ENCODE peak calls at places on chromosomes 1 and 21, in ten cellular contexts. G is ovary, K is thoracic aorta, J is PC-3, T is hepatocyte, P is IMR-90, F is tibial artery, C is suprapubic skin, M is AG04450, Q is mammary epithelial cell. Z is an unnamed sample.

GRCh38 chr1:236015539-236015938 is 49.4 kb downstream of the NID1 start:
- DNase-seq in P (no peak), J (peak), G (no peak), C (no peak), K (no peak), T (no peak), Q (no peak), M (no peak), F (no peak), Z (no peak)

GRCh38 chr1:172775598-172776570 is 117.0 kb downstream of the FASLG start:
- DNase-seq in C (no peak), G (no peak), F (no peak), T (no peak), J (peak), M (no peak), Q (no peak), K (no peak), P (peak), Z (no peak)

GRCh38 chr1:118223426-118223825 is 38.4 kb upstream of the SPAG17 start:
- DNase-seq in P (no peak), K (no peak), J (peak), M (no peak), Q (no peak), G (no peak), T (peak), F (no peak), C (no peak), Z (no peak)

GRCh38 chr1:174322202-174322862 is 125.4 kb upstream of the GPR52 start:
- DNase-seq in C (no peak), P (no peak), T (no peak), M (no peak), F (no peak), K (no peak), G (no peak), Q (peak), J (no peak), Z (no peak)

GRCh38 chr1:77282866-77283539 is 1.2 kb downstream of the AK5 start:
- DNase-seq in F (no peak), T (peak), J (no peak), M (no peak), Q (no peak), C (peak), P (peak), G (peak), K (no peak), Z (no peak)

GRCh38 chr21:36482673-36483072 is 2.8 kb upstream of the CLDN14 start:
- DNase-seq in M (no peak), Q (no peak), F (no peak), K (no peak), P (no peak), J (no peak), C (no peak), T (no peak), G (no peak), Z (no peak)

GRCh38 chr1:209808059-209808494 is 2.1 kb upstream of the IRF6 start:
- DNase-seq in K (no peak), Q (peak), M (peak), C (no peak), F (no peak), G (no peak), T (peak), P (peak), J (peak), Z (peak)

GRCh38 chr1:232164078-232164963 is 465.6 kb downstream of the SIPA1L2 start:
- DNase-seq in G (no peak), T (no peak), K (no peak), M (no peak), C (no peak), J (peak), P (no peak), Q (no peak), F (no peak), Z (no peak)

GRCh38 chr1:28036431-28036830 is 52.0 kb downstream of the EYA3 start:
- DNase-seq in K (no peak), F (no peak), C (no peak), T (no peak), Q (no peak), G (no peak), P (no peak), J (peak), M (no peak), Z (no peak)

GRCh38 chr1:210728437-210729149 is 399.9 kb downstream of the HHAT start:
- DNase-seq in K (no peak), P (no peak), J (no peak), M (no peak), F (no peak), T (no peak), G (no peak), Q (no peak), C (no peak), Z (no peak)

GRCh38 chr1:240597153-240597745 is 14.7 kb downstream of the GREM2 start:
- DNase-seq in P (no peak), C (no peak), Q (no peak), J (no peak), G (no peak), T (peak), F (no peak), K (no peak), M (no peak), Z (no peak)

GRCh38 chr1:223748405-223748772 is 36.0 kb downstream of the CAPN2 start:
- DNase-seq in Q (no peak), P (peak), G (peak), T (peak), J (peak), M (no peak), C (no peak), K (no peak), F (no peak), Z (no peak)

GRCh38 chr1:15975358-15975804 is 520 bp downstream of the ZBTB17 start:
- DNase-seq in K (peak), Q (peak), F (no peak), M (no peak), C (no peak), G (no peak), P (peak), J (peak), T (peak), Z (no peak)

GRCh38 chr1:210598135-210598652 is 269.5 kb downstream of the HHAT start:
- DNase-seq in K (peak), T (peak), J (peak), F (peak), G (no peak), P (peak), M (peak), C (no peak), Q (peak), Z (peak)

GRCh38 chr1:84712288-84712874 is 22.1 kb upstream of the SSX2IP start:
- DNase-seq in M (peak), G (no peak), Q (no peak), T (no peak), K (no peak), J (peak), C (no peak), P (peak), F (no peak), Z (peak)

GRCh38 chr1:160161965-160162705 is 10.7 kb downstream of the ATP1A4 start:
- DNase-seq in F (no peak), P (peak), J (no peak), T (no peak), M (no peak), C (no peak), Q (no peak), K (no peak), G (no peak), Z (peak)

GRCh38 chr1:161782886-161783285 is 16.8 kb downstream of the ATF6 start:
- DNase-seq in T (no peak), G (no peak), P (no peak), J (no peak), M (no peak), C (no peak), F (no peak), K (no peak), Q (no peak), Z (no peak)

GRCh38 chr1:172533511-172534116 is 664 bp downstream of the SUCO start:
- DNase-seq in C (peak), M (no peak), G (peak), Q (peak), P (peak), T (peak), F (peak), J (peak), K (no peak), Z (no peak)

GRCh38 chr1:173478099-173478555 is 992 bp downstream of the PRDX6 start:
- DNase-seq in M (no peak), G (peak), C (peak), F (peak), K (peak), T (peak), P (peak), J (peak), Q (peak), Z (no peak)

GRCh38 chr21:33801424-33802405 is 113.9 kb downstream of the ATP5PO start:
- DNase-seq in Q (peak), M (peak), J (peak), T (peak), P (peak), F (no peak), G (no peak), K (no peak), C (no peak), Z (peak)

GRCh38 chr21:36429672-36430546 is 44.7 kb downstream of the CHAF1B start:
- DNase-seq in F (peak), C (peak), M (peak), J (peak), P (peak), Q (peak), T (peak), K (peak), G (peak), Z (peak)

GRCh38 chr1:194367121-194367520 is 1180.7 kb upstream of the B3GALT2 start:
- DNase-seq in P (no peak), J (peak), C (no peak), G (no peak), T (no peak), K (no peak), M (no peak), Q (no peak), F (no peak), Z (no peak)

GRCh38 chr1:17377325-17377953 is 5.4 kb downstream of the PADI6 start:
- DNase-seq in G (no peak), K (no peak), M (no peak), T (peak), C (no peak), J (peak), P (no peak), F (no peak), Q (peak), Z (no peak)

GRCh38 chr1:230011333-230012092 is 55.5 kb upstream of the GALNT2 start:
- DNase-seq in K (no peak), M (no peak), J (peak), P (no peak), G (no peak), T (no peak), F (no peak), C (no peak), Q (no peak), Z (no peak)

GRCh38 chr1:182453619-182454018 is 3.7 kb downstream of the RGSL1 start:
- DNase-seq in G (no peak), J (no peak), F (no peak), T (no peak), M (no peak), P (no peak), C (no peak), Q (no peak), K (no peak), Z (no peak)

GRCh38 chr1:162072770-162073169 is 3.3 kb downstream of the NOS1AP start:
- DNase-seq in P (no peak), G (no peak), J (no peak), Q (no peak), K (no peak), T (no peak), C (no peak), M (no peak), F (no peak), Z (no peak)

DNA sequence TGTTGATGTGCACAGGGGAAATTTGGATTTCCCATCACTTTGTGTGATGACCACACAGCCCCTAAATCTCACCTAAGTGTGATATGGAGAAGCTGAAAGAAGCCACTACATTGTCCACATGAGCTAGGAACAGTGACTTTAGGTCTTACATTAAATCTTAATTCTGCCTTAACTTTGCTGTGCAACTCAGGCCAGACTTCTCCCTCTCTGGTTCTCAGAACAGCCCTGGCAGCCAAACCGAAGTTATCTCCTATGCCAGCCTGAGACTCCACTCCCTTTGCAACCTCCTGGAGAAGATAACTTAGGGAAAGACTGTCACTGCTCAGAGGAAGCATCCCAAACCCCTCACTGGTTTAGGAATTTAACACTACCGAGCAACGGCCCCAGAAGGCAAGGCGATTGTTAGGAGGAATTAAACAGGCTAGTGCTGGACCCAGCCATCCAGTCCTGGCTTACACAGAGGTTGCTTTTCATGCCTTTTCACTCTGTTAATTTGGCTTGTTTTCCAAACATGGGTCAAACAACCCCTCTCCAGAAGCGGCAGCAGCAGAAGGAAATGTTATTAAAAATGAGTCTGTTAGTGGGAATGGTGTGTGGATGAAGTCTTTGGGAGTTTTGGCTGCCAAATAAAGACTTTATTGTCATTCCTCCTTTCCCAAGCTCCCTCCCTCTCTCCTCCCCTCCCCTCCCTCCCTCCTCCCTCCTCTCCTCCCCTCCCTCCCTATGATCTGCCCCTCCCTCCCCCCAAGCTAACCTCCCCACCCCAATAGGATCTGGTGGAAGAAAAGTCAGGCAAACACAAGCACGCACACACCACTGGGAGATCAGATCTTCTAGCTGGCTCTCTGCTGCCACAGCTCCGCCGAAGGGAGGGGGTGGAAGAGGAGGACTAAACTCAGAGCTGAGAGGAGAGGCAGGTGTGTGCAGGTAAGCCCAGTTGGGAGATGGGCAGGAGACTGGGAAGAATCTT is at the start of gene PRELP:
- DNase-seq in F (peak), P (peak), M (no peak), T (peak), C (no peak), J (peak), K (no peak), G (peak), Q (peak), Z (no peak)
- H3K4me3 ChIP-seq in F (peak), P (no peak), M (peak), T (no peak), C (peak), J (no peak), K (peak), G (peak), Q (no peak), Z (no peak)

DNA sequence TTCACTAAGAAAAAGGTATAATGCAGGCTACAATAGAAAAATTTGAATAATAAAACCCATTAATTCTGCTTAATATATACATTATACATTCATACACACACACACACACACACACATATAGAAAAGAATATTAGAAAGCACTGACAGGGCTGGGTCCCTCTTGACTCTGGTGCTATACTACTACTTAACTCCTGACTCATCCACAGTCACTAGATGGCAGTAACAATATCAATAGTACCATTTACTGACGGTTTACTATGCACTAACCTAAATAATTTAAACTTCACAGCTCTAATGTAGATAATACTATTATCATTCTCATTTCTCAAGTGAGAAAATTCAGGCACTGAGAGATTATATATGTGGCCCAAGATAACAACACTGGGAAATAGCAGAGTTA is 87.5 kb downstream of the COP1 start:
- DNase-seq in P (peak), F (no peak), K (no peak), J (peak), T (no peak), Q (peak), G (no peak), M (no peak), C (no peak), Z (no peak)
- TF ChIP-seq CTCF in P (peak), F (no peak), K (no peak), J (peak), T (peak), Q (peak), G (no peak), M (peak), C (no peak), Z (peak)

GRCh38 chr1:31936966-31937299 is 1.2 kb downstream of the PTP4A2 start:
- DNase-seq in P (no peak), M (no peak), Q (no peak), J (no peak), G (no peak), F (no peak), C (no peak), T (no peak), K (no peak), Z (no peak)

GRCh38 chr1:31932491-31933316 is 5.5 kb downstream of the PTP4A2 start:
- DNase-seq in K (no peak), F (no peak), C (no peak), P (peak), J (peak), T (peak), G (no peak), M (no peak), Q (peak), Z (no peak)

GRCh38 chr1:31936278-31936965 is 1.7 kb downstream of the PTP4A2 start:
- DNase-seq in K (no peak), M (no peak), Q (peak), T (peak), P (peak), J (peak), C (no peak), G (no peak), F (no peak), Z (no peak)

GRCh38 chr1:31934251-31934650 is 3.9 kb downstream of the PTP4A2 start:
- DNase-seq in G (no peak), F (no peak), M (no peak), T (no peak), Q (no peak), P (no peak), J (no peak), K (no peak), C (no peak), Z (no peak)

DNA sequence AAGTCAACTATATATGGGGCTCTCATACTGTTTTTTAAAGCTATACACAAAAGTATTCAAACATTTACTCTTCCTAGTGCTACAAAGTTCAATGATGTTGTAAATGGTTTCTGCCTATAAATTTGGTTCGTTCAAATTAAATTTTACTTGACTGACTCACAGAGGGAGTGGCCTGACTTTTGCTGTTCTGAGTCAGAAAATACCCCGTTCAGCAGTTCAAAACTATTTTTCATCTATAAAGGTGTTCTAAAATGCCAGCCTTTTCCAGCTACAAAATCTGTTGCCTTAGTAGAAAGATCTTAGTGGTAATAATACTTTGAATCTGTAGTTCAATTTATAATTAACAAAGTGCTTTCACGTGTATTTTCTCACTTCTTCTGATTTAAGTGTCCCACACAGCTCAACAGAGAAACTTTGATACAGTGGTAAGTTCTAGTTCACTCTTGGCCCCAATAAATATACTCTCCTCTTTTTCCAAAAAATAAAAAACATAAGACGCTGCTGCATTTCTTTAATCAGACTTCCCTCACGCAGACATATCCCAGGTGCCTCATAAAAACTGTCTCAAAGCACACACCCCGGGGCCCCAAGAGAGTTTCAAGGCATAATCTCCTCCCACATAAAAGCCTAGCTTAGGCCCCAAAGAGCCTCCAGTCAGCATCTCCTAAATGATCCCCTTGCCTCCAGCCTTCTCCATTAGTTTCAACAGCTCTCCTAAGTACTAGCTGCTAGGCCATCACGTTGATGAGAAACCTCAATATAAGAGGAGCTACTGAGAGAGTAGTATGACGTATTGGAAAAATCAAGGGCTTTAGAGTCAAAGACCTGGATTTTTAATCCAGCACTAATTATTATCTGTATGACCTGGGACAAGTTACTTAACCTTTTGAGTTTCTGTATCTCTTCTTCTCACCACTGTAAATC is 3.2 kb downstream of the PTP4A2 start:
- DNase-seq in M (no peak), F (no peak), J (peak), T (peak), P (peak), C (no peak), G (no peak), K (no peak), Q (peak), Z (peak)
- H3K4me3 ChIP-seq in M (peak), F (no peak), J (peak), T (peak), P (peak), C (peak), G (peak), K (peak), Q (peak), Z (peak)

DNA sequence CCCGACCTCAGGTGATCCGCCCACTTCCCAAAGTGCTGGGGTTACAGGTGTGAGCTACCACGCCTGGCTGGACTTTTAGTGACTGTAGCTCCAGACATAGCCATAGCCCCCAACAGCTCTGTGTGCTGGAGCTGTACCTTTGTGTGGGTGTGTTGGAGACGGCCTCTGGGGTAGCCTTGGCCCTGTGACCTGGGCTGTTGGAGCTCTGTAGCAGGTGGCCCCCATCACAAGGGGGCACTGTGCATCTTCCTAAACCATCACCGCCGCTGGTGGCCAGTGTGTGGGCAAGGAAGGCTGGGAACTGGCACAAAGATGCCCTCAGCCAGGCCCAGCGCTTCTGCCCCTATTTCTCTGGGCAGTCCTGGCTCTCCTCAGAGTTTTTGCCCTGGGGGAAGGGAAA is 38.4 kb upstream of the FOXO6 start:
- DNase-seq in F (no peak), M (no peak), C (no peak), P (no peak), J (peak), Q (peak), G (no peak), T (no peak), K (no peak), Z (no peak)
- TF ChIP-seq CTCF in F (no peak), M (peak), C (peak), P (peak), J (peak), Q (peak), G (no peak), T (peak), K (no peak), Z (peak)

DNA sequence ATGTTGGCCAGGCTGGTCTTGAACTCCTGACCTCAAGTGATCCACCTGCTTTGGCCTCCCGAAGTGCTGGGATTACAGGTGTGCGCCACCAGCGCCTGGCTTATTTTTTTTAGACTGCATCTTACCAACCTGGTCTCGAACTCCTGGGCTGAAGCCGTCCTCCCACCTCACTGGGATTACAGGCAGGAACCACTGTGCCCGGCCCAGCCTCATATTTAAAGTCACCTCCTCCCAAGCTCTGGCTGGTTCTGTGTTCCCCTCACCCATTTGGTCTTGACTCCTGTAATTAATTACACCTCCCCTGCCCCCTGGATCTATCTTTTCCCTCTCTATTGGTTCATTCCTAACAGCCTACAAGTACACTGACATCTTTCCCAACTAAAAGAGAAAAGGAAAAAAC is 1.7 kb upstream of the EXOSC10 start:
- DNase-seq in P (no peak), C (no peak), Q (no peak), G (no peak), J (no peak), M (no peak), F (no peak), T (no peak), K (no peak), Z (no peak)
- H3K4me3 ChIP-seq in P (no peak), C (no peak), Q (no peak), G (no peak), J (no peak), M (no peak), F (no peak), T (no peak), K (no peak), Z (no peak)